ENCODE peak calls at places on chromosomes 1 and 21, in ten cellular contexts. B, V, E, W, R, D, M, T, G and U are unnamed samples.

GRCh38 chr1:15286452-15286851 is 39.4 kb downstream of the FHAD1 start:
- DNase-seq in B (no peak), V (no peak), E (no peak), W (no peak), R (no peak), D (no peak), M (no peak), T (no peak), G (no peak), U (no peak)

GRCh38 chr1:84758968-84759491 is 68.8 kb upstream of the SSX2IP start:
- DNase-seq in B (no peak), V (no peak), E (peak; percentile 53), W (no peak), R (no peak), D (peak; percentile 74), M (peak; percentile 49), T (no peak), G (peak; percentile 9), U (no peak)

GRCh38 chr1:14866841-14867626 is 268.5 kb downstream of the KAZN start:
- DNase-seq in B (no peak), V (peak; percentile 29), E (no peak), W (no peak), R (no peak), D (no peak), M (no peak), T (no peak), G (no peak), U (no peak)

GRCh38 chr1:999797-1000356 is at the start of gene HES4:
- DNase-seq in B (peak; percentile 67), V (peak; percentile 98), E (peak; percentile 90), W (peak; percentile 88), R (peak; percentile 97), D (peak; percentile 90), M (peak; percentile 95), T (peak; percentile 90), G (peak; percentile 81), U (peak; percentile 77)

GRCh38 chr1:41811051-41811795 is 107.5 kb downstream of the HIVEP3 start:
- DNase-seq in B (no peak), V (no peak), E (peak; percentile 56), W (peak; percentile 48), R (no peak), D (peak; percentile 70), M (peak; percentile 28), T (no peak), G (no peak), U (no peak)

GRCh38 chr1:55685560-55685959 is 470.4 kb upstream of the USP24 start:
- DNase-seq in B (no peak), V (no peak), E (no peak), W (no peak), R (no peak), D (no peak), M (peak; percentile 68), T (no peak), G (no peak), U (no peak)

GRCh38 chr1:210332233-210332632 is 3.5 kb downstream of the HHAT start:
- DNase-seq in B (no peak), V (no peak), E (no peak), W (no peak), R (no peak), D (no peak), M (no peak), T (no peak), G (no peak), U (no peak)

GRCh38 chr1:3773572-3774502 is 1.3 kb downstream of the SMIM1 start:
- DNase-seq in B (no peak), V (no peak), E (no peak), W (no peak), R (no peak), D (no peak), M (no peak), T (no peak), G (no peak), U (no peak)

GRCh38 chr1:54743827-54744226 is 20.5 kb downstream of the PARS2 start:
- DNase-seq in B (no peak), V (no peak), E (no peak), W (no peak), R (no peak), D (no peak), M (no peak), T (no peak), G (no peak), U (no peak)

GRCh38 chr1:53552146-53552940 is 93.1 kb downstream of the DMRTB1 start:
- DNase-seq in B (peak; percentile 1), V (peak; percentile 55), E (peak; percentile 35), W (peak; percentile 76), R (no peak), D (peak; percentile 55), M (peak; percentile 15), T (peak; percentile 1), G (no peak), U (peak; percentile 89)

GRCh38 chr1:236100799-236101198 is 35.9 kb upstream of the NID1 start:
- DNase-seq in B (no peak), V (no peak), E (no peak), W (no peak), R (no peak), D (no peak), M (no peak), T (no peak), G (no peak), U (no peak)

GRCh38 chr1:15089244-15089992 is 64.1 kb upstream of the TMEM51 start:
- DNase-seq in B (no peak), V (no peak), E (no peak), W (no peak), R (peak; percentile 37), D (no peak), M (no peak), T (no peak), G (no peak), U (no peak)

GRCh38 chr1:15168479-15168878 is 14.9 kb downstream of the TMEM51 start:
- DNase-seq in B (no peak), V (no peak), E (peak; percentile 99), W (peak; percentile 91), R (no peak), D (peak; percentile 96), M (peak; percentile 83), T (no peak), G (no peak), U (no peak)

GRCh38 chr1:9128161-9128519 is 762 bp downstream of the GPR157 start:
- DNase-seq in B (no peak), V (no peak), E (no peak), W (no peak), R (peak; percentile 34), D (no peak), M (no peak), T (peak; percentile 62), G (no peak), U (no peak)

DNA sequence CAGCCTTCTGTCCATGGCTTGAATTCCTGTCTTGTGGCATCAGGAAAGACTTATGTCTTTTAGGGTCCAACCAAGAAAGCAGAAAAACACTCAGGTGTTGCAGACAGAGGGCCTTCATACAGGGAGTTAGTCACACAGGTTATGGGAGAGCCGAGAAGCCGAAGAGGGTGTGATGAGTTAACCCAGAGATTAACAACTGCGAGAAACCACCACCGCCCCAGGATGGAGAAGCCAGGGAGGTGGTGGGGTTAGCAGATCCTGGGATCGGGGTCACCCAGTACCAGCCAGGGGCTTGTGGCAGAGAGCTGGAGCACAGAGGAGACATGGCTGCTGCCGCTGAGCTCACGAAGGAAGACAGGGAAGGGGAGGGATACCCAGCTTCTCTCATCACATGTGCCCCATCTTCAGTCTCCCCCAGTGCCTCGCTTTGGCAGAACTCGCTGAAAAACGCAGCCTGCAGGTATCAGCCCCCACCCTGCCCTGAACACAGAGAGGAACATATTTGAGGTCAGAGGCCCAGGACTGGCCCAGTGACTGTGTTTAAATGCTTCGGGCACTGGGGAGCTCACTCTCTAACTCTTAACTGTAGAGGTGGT is 58.7 kb downstream of the RUNX3 start:
- DNase-seq in B (no peak), V (no peak), E (no peak), W (no peak), R (no peak), D (no peak), M (no peak), T (no peak), G (no peak), U (no peak)
- H3K4me3 ChIP-seq in B (no peak overlapping the region), V (no peak overlapping the region), E (no peak overlapping the region), W (no peak overlapping the region), R (no peak overlapping the region), D (no peak overlapping the region), M (no peak overlapping the region), T (no peak overlapping the region), G (no peak overlapping the region), U (no peak overlapping the region)

DNA sequence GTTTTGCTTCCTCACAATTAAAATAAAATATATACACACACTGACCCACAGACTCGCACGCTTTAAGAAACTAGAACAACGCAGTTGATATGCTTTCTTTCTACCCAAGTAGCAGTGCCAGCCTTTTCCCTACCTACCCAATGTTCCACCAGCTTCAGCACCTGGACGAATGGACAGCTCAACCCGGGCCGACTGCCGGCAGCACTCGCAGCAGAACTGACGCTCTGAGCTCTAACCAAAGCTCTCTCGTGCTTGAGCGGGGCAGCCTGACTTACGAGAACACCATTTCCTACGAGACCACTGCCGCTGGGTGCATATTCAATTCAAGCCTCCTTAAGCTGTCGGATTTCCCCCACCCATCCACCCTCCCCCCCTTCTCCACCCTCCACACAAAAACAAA is 127.4 kb upstream of the DPYD start:
- DNase-seq in B (no peak), V (peak; percentile 92), E (peak; percentile 92), W (peak; percentile 92), R (peak; percentile 89), D (peak; percentile 94), M (peak; percentile 87), T (peak; percentile 82), G (no peak), U (peak; percentile 78)
- TF ChIP-seq CTCF in B (no peak), V (no peak), E (peak; percentile 19), W (no peak), R (no peak), D (peak; percentile 14), M (peak; percentile 21), T (no peak), G (no peak), U (no peak)

DNA sequence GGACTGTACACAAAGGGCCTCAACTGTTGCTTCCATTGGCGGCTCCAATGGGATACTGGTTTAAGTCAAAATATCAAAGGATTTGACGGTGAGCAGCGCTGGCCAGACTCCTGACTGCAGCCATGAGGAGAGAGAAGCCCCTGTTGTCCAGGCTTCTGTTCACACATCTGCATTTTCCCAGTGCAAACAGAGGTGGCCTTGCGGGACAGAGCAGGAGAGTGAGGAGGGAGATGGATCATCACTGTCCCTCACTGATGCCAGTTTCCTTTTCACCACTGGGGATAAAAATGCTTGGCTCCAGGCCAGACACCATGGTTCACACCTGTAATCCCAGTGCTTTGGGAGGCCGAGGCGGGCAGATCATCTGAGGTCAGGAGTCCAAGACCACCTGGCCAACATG is 69.2 kb downstream of the SETD4 start:
- DNase-seq in B (no peak), V (no peak), E (no peak), W (no peak), R (no peak), D (no peak), M (no peak), T (no peak), G (no peak), U (no peak)
- H3K4me3 ChIP-seq in B (no peak overlapping the region), V (no peak overlapping the region), E (no peak overlapping the region), W (no peak overlapping the region), R (no peak overlapping the region), D (no peak overlapping the region), M (no peak overlapping the region), T (no peak overlapping the region), G (no peak overlapping the region), U (no peak overlapping the region)

DNA sequence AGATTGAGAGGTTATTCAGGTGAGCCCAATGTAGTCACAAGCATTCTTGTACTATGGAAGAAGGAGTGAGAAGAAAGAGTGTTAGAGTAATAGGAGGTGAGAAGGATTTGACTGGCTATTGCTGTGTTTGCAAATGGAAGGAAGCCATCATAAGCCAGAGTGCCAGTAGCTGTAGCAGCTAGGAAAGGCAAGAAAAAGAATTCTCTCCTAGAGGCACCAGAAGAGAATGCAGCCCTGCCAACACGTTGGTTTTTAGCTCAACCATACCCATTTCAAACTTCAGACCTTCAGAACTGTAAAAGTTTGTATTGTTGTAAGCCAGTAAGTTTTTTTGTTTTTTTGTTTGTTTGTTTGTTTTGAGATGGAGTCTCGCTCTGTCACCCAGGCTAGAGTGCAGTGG is 8.9 kb upstream of the IL12RB2 start:
- DNase-seq in B (no peak), V (no peak), E (no peak), W (no peak), R (no peak), D (no peak), M (no peak), T (no peak), G (no peak), U (no peak)
- TF ChIP-seq CTCF in B (no peak), V (peak; percentile 13), E (no peak), W (no peak), R (no peak), D (no peak), M (no peak), T (no peak), G (no peak), U (no peak)